ENCODE peak calls at places on chromosomes 12 and 14, in eight cellular contexts. One of them, this sample, is unnamed.

GRCh38 chr14:83467811-83468210 is 1934.2 kb upstream of the SEL1L start:
- DNase-seq in K562: no peak
- DNase-seq in GM23338: no peak
- DNase-seq in MM.1S: no peak
- DNase-seq in DND-41: no peak
- DNase-seq in fibroblast of lung: peak
- DNase-seq in hepatocyte: no peak
- DNase-seq in astrocyte: peak
- DNase-seq in this sample: no peak

GRCh38 chr12:89334770-89335169 is 17.5 kb downstream of the DUSP6 start:
- DNase-seq in K562: no peak
- DNase-seq in MM.1S: no peak
- DNase-seq in GM23338: no peak
- DNase-seq in hepatocyte: no peak
- DNase-seq in DND-41: no peak
- DNase-seq in fibroblast of lung: no peak
- DNase-seq in astrocyte: no peak
- DNase-seq in this sample: no peak

GRCh38 chr14:34710744-34711143 is 3.6 kb downstream of the CFL2 start:
- DNase-seq in fibroblast of lung: peak
- DNase-seq in DND-41: no peak
- DNase-seq in MM.1S: no peak
- DNase-seq in hepatocyte: no peak
- DNase-seq in GM23338: no peak
- DNase-seq in K562: no peak
- DNase-seq in astrocyte: peak
- DNase-seq in this sample: no peak

GRCh38 chr12:110258466-110258865 is 22.6 kb upstream of the ATP2A2 start:
- DNase-seq in fibroblast of lung: no peak
- DNase-seq in K562: no peak
- DNase-seq in MM.1S: no peak
- DNase-seq in astrocyte: no peak
- DNase-seq in GM23338: no peak
- DNase-seq in DND-41: no peak
- DNase-seq in hepatocyte: no peak
- DNase-seq in this sample: no peak

GRCh38 chr12:47408171-47408871 is 297.5 kb downstream of the RPAP3 start:
- DNase-seq in MM.1S: peak
- DNase-seq in DND-41: peak
- DNase-seq in K562: no peak
- DNase-seq in fibroblast of lung: no peak
- DNase-seq in astrocyte: no peak
- DNase-seq in hepatocyte: peak
- DNase-seq in GM23338: peak
- DNase-seq in this sample: peak

GRCh38 chr12:25827747-25828146 is 130.7 kb upstream of the RASSF8 start:
- DNase-seq in DND-41: no peak
- DNase-seq in astrocyte: no peak
- DNase-seq in GM23338: no peak
- DNase-seq in fibroblast of lung: no peak
- DNase-seq in K562: no peak
- DNase-seq in MM.1S: no peak
- DNase-seq in hepatocyte: no peak
- DNase-seq in this sample: no peak

GRCh38 chr12:66708704-66709443 is 30.0 kb upstream of the GRIP1 start:
- DNase-seq in MM.1S: peak
- DNase-seq in GM23338: peak
- DNase-seq in astrocyte: no peak
- DNase-seq in DND-41: no peak
- DNase-seq in K562: no peak
- DNase-seq in fibroblast of lung: no peak
- DNase-seq in hepatocyte: peak
- DNase-seq in this sample: peak

GRCh38 chr12:69330475-69331473 is 17.4 kb upstream of the LYZ start:
- DNase-seq in K562: peak
- DNase-seq in DND-41: peak
- DNase-seq in fibroblast of lung: no peak
- DNase-seq in GM23338: peak
- DNase-seq in hepatocyte: peak
- DNase-seq in MM.1S: peak
- DNase-seq in astrocyte: no peak
- DNase-seq in this sample: peak

GRCh38 chr12:20376984-20377383 is 8.6 kb downstream of the PDE3A start:
- DNase-seq in DND-41: no peak
- DNase-seq in MM.1S: peak
- DNase-seq in GM23338: no peak
- DNase-seq in hepatocyte: no peak
- DNase-seq in K562: no peak
- DNase-seq in fibroblast of lung: peak
- DNase-seq in astrocyte: peak
- DNase-seq in this sample: peak

GRCh38 chr14:51014086-51014485 is 69.8 kb upstream of the PYGL start:
- DNase-seq in MM.1S: no peak
- DNase-seq in DND-41: no peak
- DNase-seq in fibroblast of lung: peak
- DNase-seq in GM23338: no peak
- DNase-seq in K562: no peak
- DNase-seq in astrocyte: peak
- DNase-seq in hepatocyte: peak
- DNase-seq in this sample: peak

GRCh38 chr14:81474685-81475324 is 58.8 kb downstream of the SEL1L start:
- DNase-seq in K562: no peak
- DNase-seq in GM23338: no peak
- DNase-seq in hepatocyte: no peak
- DNase-seq in MM.1S: peak
- DNase-seq in DND-41: no peak
- DNase-seq in astrocyte: no peak
- DNase-seq in fibroblast of lung: no peak
- DNase-seq in this sample: no peak

GRCh38 chr12:124949779-124950728 is 35.6 kb upstream of the UBC start:
- DNase-seq in astrocyte: no peak
- DNase-seq in MM.1S: no peak
- DNase-seq in DND-41: no peak
- DNase-seq in hepatocyte: no peak
- DNase-seq in GM23338: no peak
- DNase-seq in K562: peak
- DNase-seq in fibroblast of lung: no peak
- DNase-seq in this sample: no peak

GRCh38 chr12:7295529-7295928 is 8.3 kb upstream of the ACSM4 start:
- DNase-seq in fibroblast of lung: no peak
- DNase-seq in hepatocyte: no peak
- DNase-seq in K562: no peak
- DNase-seq in MM.1S: no peak
- DNase-seq in astrocyte: no peak
- DNase-seq in DND-41: no peak
- DNase-seq in GM23338: no peak
- DNase-seq in this sample: no peak

GRCh38 chr14:36510078-36510799 is 9.8 kb downstream of the NKX2-1 start:
- DNase-seq in DND-41: no peak
- DNase-seq in K562: no peak
- DNase-seq in MM.1S: no peak
- DNase-seq in hepatocyte: peak
- DNase-seq in fibroblast of lung: peak
- DNase-seq in astrocyte: peak
- DNase-seq in GM23338: peak
- DNase-seq in this sample: peak

GRCh38 chr14:36508418-36509051 is 11.5 kb downstream of the NKX2-1 start:
- DNase-seq in MM.1S: no peak
- DNase-seq in astrocyte: no peak
- DNase-seq in DND-41: no peak
- DNase-seq in fibroblast of lung: no peak
- DNase-seq in hepatocyte: no peak
- DNase-seq in GM23338: peak
- DNase-seq in K562: no peak
- DNase-seq in this sample: peak

GRCh38 chr14:36510874-36511273 is 9.2 kb downstream of the NKX2-1 start:
- DNase-seq in K562: no peak
- DNase-seq in hepatocyte: no peak
- DNase-seq in MM.1S: no peak
- DNase-seq in fibroblast of lung: no peak
- DNase-seq in astrocyte: no peak
- DNase-seq in GM23338: no peak
- DNase-seq in DND-41: no peak
- DNase-seq in this sample: no peak

GRCh38 chr14:36507847-36508417 is 12.1 kb downstream of the NKX2-1 start:
- DNase-seq in astrocyte: no peak
- DNase-seq in GM23338: peak
- DNase-seq in DND-41: no peak
- DNase-seq in fibroblast of lung: no peak
- DNase-seq in MM.1S: no peak
- DNase-seq in hepatocyte: no peak
- DNase-seq in K562: no peak
- DNase-seq in this sample: no peak

GRCh38 chr14:36509056-36509917 is 10.7 kb downstream of the NKX2-1 start:
- DNase-seq in MM.1S: no peak
- DNase-seq in GM23338: peak
- DNase-seq in DND-41: no peak
- DNase-seq in fibroblast of lung: no peak
- DNase-seq in K562: no peak
- DNase-seq in astrocyte: no peak
- DNase-seq in hepatocyte: no peak
- DNase-seq in this sample: no peak
- TF ChIP-seq EZH2 in MM.1S: no peak
- TF ChIP-seq EZH2 in GM23338: peak
- TF ChIP-seq EZH2 in DND-41: no peak
- TF ChIP-seq EZH2 in fibroblast of lung: no peak
- TF ChIP-seq EZH2 in K562: no peak
- TF ChIP-seq EZH2 in astrocyte: no peak
- TF ChIP-seq EZH2 in hepatocyte: peak
- TF ChIP-seq EZH2 in this sample: peak

GRCh38 chr12:108442077-108442476 is 73.0 kb upstream of the FICD start:
- DNase-seq in MM.1S: no peak
- DNase-seq in DND-41: no peak
- DNase-seq in K562: no peak
- DNase-seq in hepatocyte: no peak
- DNase-seq in astrocyte: no peak
- DNase-seq in fibroblast of lung: no peak
- DNase-seq in GM23338: peak
- DNase-seq in this sample: peak
- TF ChIP-seq CTCF in MM.1S: no peak
- TF ChIP-seq CTCF in DND-41: no peak
- TF ChIP-seq CTCF in K562: no peak
- TF ChIP-seq CTCF in hepatocyte: no peak
- TF ChIP-seq CTCF in astrocyte: no peak
- TF ChIP-seq CTCF in fibroblast of lung: no peak
- TF ChIP-seq CTCF in GM23338: no peak
- TF ChIP-seq CTCF in this sample: no peak

GRCh38 chr12:121536929-121537813 is 43.7 kb downstream of the KDM2B start:
- DNase-seq in GM23338: peak
- DNase-seq in hepatocyte: peak
- DNase-seq in fibroblast of lung: peak
- DNase-seq in MM.1S: peak
- DNase-seq in astrocyte: peak
- DNase-seq in DND-41: no peak
- DNase-seq in K562: peak
- DNase-seq in this sample: peak

GRCh38 chr12:121536058-121536928 is 44.5 kb downstream of the KDM2B start:
- DNase-seq in fibroblast of lung: peak
- DNase-seq in astrocyte: peak
- DNase-seq in MM.1S: peak
- DNase-seq in hepatocyte: peak
- DNase-seq in GM23338: peak
- DNase-seq in DND-41: no peak
- DNase-seq in K562: peak
- DNase-seq in this sample: peak

GRCh38 chr12:121538699-121539061 is 42.1 kb downstream of the KDM2B start:
- DNase-seq in K562: peak
- DNase-seq in astrocyte: peak
- DNase-seq in DND-41: no peak
- DNase-seq in MM.1S: peak
- DNase-seq in GM23338: peak
- DNase-seq in fibroblast of lung: peak
- DNase-seq in hepatocyte: no peak
- DNase-seq in this sample: no peak

GRCh38 chr12:121539908-121540307 is 40.9 kb downstream of the KDM2B start:
- DNase-seq in fibroblast of lung: no peak
- DNase-seq in MM.1S: no peak
- DNase-seq in K562: no peak
- DNase-seq in DND-41: no peak
- DNase-seq in hepatocyte: no peak
- DNase-seq in astrocyte: no peak
- DNase-seq in GM23338: no peak
- DNase-seq in this sample: no peak

GRCh38 chr12:121537814-121538698 is 42.8 kb downstream of the KDM2B start:
- DNase-seq in GM23338: no peak
- DNase-seq in hepatocyte: peak
- DNase-seq in fibroblast of lung: no peak
- DNase-seq in DND-41: no peak
- DNase-seq in astrocyte: no peak
- DNase-seq in K562: no peak
- DNase-seq in MM.1S: peak
- DNase-seq in this sample: peak
- TF ChIP-seq EZH2 in GM23338: no peak
- TF ChIP-seq EZH2 in hepatocyte: no peak
- TF ChIP-seq EZH2 in fibroblast of lung: no peak
- TF ChIP-seq EZH2 in DND-41: no peak
- TF ChIP-seq EZH2 in astrocyte: no peak
- TF ChIP-seq EZH2 in K562: no peak
- TF ChIP-seq EZH2 in MM.1S: no peak
- TF ChIP-seq EZH2 in this sample: no peak

GRCh38 chr14:76091036-76091435 is 60.7 kb upstream of the GPATCH2L start:
- DNase-seq in GM23338: no peak
- DNase-seq in fibroblast of lung: no peak
- DNase-seq in astrocyte: no peak
- DNase-seq in hepatocyte: peak
- DNase-seq in MM.1S: no peak
- DNase-seq in K562: peak
- DNase-seq in DND-41: no peak
- DNase-seq in this sample: peak
- TF ChIP-seq CTCF in GM23338: peak
- TF ChIP-seq CTCF in fibroblast of lung: peak
- TF ChIP-seq CTCF in astrocyte: no peak
- TF ChIP-seq CTCF in hepatocyte: no peak
- TF ChIP-seq CTCF in MM.1S: no peak
- TF ChIP-seq CTCF in K562: peak
- TF ChIP-seq CTCF in DND-41: no peak
- TF ChIP-seq CTCF in this sample: peak

GRCh38 chr12:53958128-53958527 is 3.4 kb downstream of the HOXC12 start:
- DNase-seq in MM.1S: no peak
- DNase-seq in hepatocyte: no peak
- DNase-seq in astrocyte: no peak
- DNase-seq in fibroblast of lung: no peak
- DNase-seq in K562: no peak
- DNase-seq in GM23338: no peak
- DNase-seq in DND-41: no peak
- DNase-seq in this sample: no peak
- TF ChIP-seq EZH2 in MM.1S: no peak
- TF ChIP-seq EZH2 in hepatocyte: no peak
- TF ChIP-seq EZH2 in astrocyte: no peak
- TF ChIP-seq EZH2 in fibroblast of lung: no peak
- TF ChIP-seq EZH2 in K562: no peak
- TF ChIP-seq EZH2 in GM23338: no peak
- TF ChIP-seq EZH2 in DND-41: no peak
- TF ChIP-seq EZH2 in this sample: no peak

This sample was measured in neural progenitor cell.